ENCODE peak calls at places on chromosomes 11 and 22, in seven cellular contexts. J, Z, A, D, W, T and U are unnamed samples. For H3K4me1, the result is how much of the 10 kb centered on the place peaks cover.

GRCh38 chr11:19919050-19919561 is 206.5 kb downstream of the NAV2 start:
- DNase-seq in T (peak), Z (no peak), J (no peak), W (peak), A (no peak), D (no peak), U (no peak)

GRCh38 chr11:69144719-69145365 is 10.9 kb upstream of the SMIM38 start:
- DNase-seq in W (no peak), Z (no peak), D (no peak), J (no peak), T (no peak), A (no peak), U (no peak)

GRCh38 chr11:65899356-65900124 is 648 bp downstream of the FOSL1 start:
- DNase-seq in D (peak), A (peak), T (peak), J (peak), W (peak), Z (no peak), U (peak)

GRCh38 chr22:42844756-42845155 is 12.3 kb downstream of the ARFGAP3 start:
- DNase-seq in D (no peak), A (no peak), J (no peak), T (no peak), W (peak), Z (no peak), U (peak)

GRCh38 chr11:82930229-82930628 is 28.7 kb downstream of the DDIAS start:
- DNase-seq in Z (no peak), J (no peak), W (no peak), T (no peak), D (no peak), A (no peak), U (no peak)

GRCh38 chr11:111585371-111585770 is 16.9 kb upstream of the SIK2 start:
- DNase-seq in D (no peak), J (no peak), A (no peak), Z (no peak), T (peak), W (no peak), U (no peak)

GRCh38 chr11:113389288-113389687 is 1.7 kb downstream of the ANKK1 start:
- DNase-seq in Z (no peak), A (no peak), W (no peak), T (no peak), D (no peak), J (no peak), U (no peak)

GRCh38 chr22:20319745-20320658 is at the start of gene DGCR6L:
- DNase-seq in D (peak), T (peak), W (peak), J (peak), A (peak), Z (peak), U (peak)

GRCh38 chr11:65780770-65781151 is at the start of gene AP5B1:
- DNase-seq in T (no peak), A (peak), J (peak), Z (no peak), W (peak), D (peak), U (peak)

GRCh38 chr11:6755303-6755952 is 16.3 kb downstream of the OR2AG2 start:
- DNase-seq in T (no peak), W (peak), Z (peak), D (peak), J (no peak), A (peak), U (peak)

GRCh38 chr22:20062766-20063083 is 17.3 kb upstream of the DGCR8 start:
- DNase-seq in J (no peak), Z (no peak), T (no peak), A (no peak), W (no peak), D (no peak), U (no peak)

GRCh38 chr11:61345170-61345610 is 12.2 kb downstream of the TKFC start:
- DNase-seq in A (no peak), J (no peak), D (no peak), T (no peak), W (no peak), Z (no peak), U (no peak)

GRCh38 chr11:69642549-69642912 is 1.6 kb downstream of the CCND1 start:
- DNase-seq in T (no peak), J (peak), A (no peak), Z (no peak), D (peak), W (no peak), U (peak)

GRCh38 chr22:27218012-27218483 is 560.7 kb downstream of the MIAT start:
- DNase-seq in Z (no peak), J (no peak), T (no peak), D (no peak), W (peak), A (no peak), U (no peak)

GRCh38 chr11:121466063-121466794 is 13.5 kb upstream of the SORL1-AS1 start:
- DNase-seq in J (peak), A (peak), T (peak), D (peak), W (peak), Z (peak), U (peak)

GRCh38 chr11:122745111-122745510 is 89.6 kb downstream of the UBASH3B start:
- DNase-seq in W (no peak), A (no peak), T (no peak), D (no peak), J (no peak), Z (no peak), U (no peak)

GRCh38 chr22:38755911-38756532 is at the start of gene SUN2:
- DNase-seq in J (peak), Z (peak), D (peak), A (peak), W (peak), T (peak), U (peak)

GRCh38 chr22:37999640-38000272 is 15.4 kb upstream of the SOX10 start:
- DNase-seq in D (no peak), T (no peak), J (no peak), Z (no peak), W (no peak), A (no peak), U (peak)

GRCh38 chr11:61980783-61981541 is 13.5 kb upstream of the FTH1 start:
- DNase-seq in Z (no peak), J (no peak), W (no peak), A (peak), D (no peak), T (peak), U (peak)

GRCh38 chr11:19913236-19913892 is 200.7 kb downstream of the NAV2 start:
- DNase-seq in W (no peak), A (peak), J (no peak), T (no peak), D (no peak), Z (no peak), U (peak)

GRCh38 chr22:46052331-46052771 is 75.4 kb upstream of the WNT7B start:
- DNase-seq in Z (no peak), D (no peak), W (no peak), J (peak), T (peak), A (no peak), U (no peak)

GRCh38 chr22:47288640-47289039 is 526.2 kb downstream of the TBC1D22A start:
- DNase-seq in T (no peak), A (no peak), Z (no peak), W (no peak), J (no peak), D (no peak), U (no peak)

GRCh38 chr11:16902182-16902581 is 112.0 kb downstream of the PLEKHA7 start:
- DNase-seq in A (no peak), T (no peak), D (no peak), J (no peak), W (no peak), Z (no peak), U (peak)

GRCh38 chr11:104946907-104947306 is 21.5 kb downstream of the CASP4 start:
- DNase-seq in T (no peak), J (no peak), D (no peak), A (peak), Z (peak), W (peak), U (peak)

GRCh38 chr11:848988-849824 is 6.6 kb downstream of the TSPAN4 start:
- DNase-seq in J (no peak), T (no peak), Z (no peak), D (peak), A (no peak), W (no peak), U (no peak)

GRCh38 chr22:41352058-41352457 is 29.7 kb upstream of the TEF start:
- DNase-seq in A (no peak), D (no peak), J (no peak), Z (no peak), W (peak), T (no peak), U (no peak)

GRCh38 chr11:1029686-1030085 is 6.8 kb downstream of the MUC6 start:
- DNase-seq in W (peak), D (no peak), A (no peak), Z (no peak), J (no peak), T (no peak), U (no peak)

GRCh38 chr11:93842461-93842860 is 8.0 kb downstream of the VSTM5 start:
- DNase-seq in A (no peak), D (peak), T (peak), J (no peak), W (peak), Z (no peak), U (peak)

DNA sequence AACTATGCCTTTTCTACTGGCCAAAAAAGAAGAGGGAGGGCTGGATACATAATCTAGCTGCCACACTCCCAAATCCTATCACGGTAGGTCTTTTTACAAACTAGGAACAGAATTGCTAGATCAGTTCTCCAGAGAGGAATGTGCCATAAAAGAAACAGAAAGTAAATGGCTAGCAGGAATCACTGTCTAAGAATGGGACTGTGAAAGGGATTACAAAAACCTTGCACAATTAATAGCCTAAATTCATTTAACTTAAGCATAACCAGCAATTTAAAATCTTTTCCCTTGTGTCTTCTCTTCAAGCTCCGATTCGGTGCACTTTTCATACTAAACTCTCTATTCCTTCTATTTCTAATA is 35.1 kb downstream of the APOL5 start:
- DNase-seq in Z (no peak), T (no peak), W (no peak), D (no peak), A (no peak), J (no peak), U (no peak)
- H3K4me1 ChIP-seq in Z (under half), T (under half), W (under half), D (under half), A (under half), J (under half), U (under half)

GRCh38 chr11:63536669-63537292 is at the start of gene PLAAT4:
- DNase-seq in T (peak), A (peak), Z (peak), D (no peak), W (no peak), J (no peak), U (peak)
- H3K4me1 ChIP-seq in T (under half), A (under half), Z (under half), D (under half), W (under half), J (under half), U (under half)

DNA sequence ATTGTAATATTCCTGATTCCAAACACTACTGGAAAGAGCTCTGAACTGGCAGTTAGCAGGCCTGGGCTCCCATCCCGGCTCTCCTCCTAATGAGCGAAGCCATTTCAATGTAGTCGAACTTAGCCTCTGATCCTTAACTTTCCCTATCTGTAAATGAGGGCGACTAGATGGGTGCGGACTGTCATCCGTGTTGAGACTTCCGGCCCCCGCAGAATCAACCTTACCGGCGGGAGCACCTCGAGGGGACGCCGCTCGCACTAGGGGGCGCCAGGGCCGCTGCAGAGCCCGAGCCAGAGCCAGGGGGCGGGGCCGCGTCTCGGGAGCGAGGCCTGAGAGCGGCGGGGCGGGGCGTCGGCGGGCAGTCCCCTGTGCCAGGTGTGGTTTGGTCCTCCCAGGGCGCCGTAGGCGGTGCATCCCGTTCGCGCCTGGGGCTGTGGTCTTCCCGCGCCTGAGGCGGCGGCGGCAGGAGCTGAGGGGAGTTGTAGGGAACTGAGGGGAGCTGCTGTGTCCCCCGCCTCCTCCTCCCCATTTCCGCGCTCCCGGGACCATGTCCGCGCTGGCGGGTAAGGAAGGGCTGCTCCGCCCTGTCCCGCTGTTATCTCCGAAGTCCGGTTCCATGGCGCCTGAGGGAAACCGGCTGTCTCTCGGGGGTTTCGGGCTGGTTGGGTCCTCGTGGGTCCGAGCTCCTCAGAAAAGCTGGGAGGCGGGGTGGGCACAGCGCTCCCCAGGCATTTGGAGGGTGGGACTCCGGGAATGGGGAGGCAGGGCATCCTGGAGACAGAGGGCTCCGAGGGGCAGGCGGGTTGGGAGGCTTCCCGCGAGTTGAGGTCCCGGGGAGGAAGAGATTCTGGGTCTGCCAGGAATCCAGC is at the start of gene LIMK2:
- DNase-seq in Z (peak), T (peak), D (peak), J (peak), W (peak), A (peak), U (peak)
- H3K4me1 ChIP-seq in Z (under half), T (under half), D (under half), J (under half), W (under half), A (half or more), U (under half)

DNA sequence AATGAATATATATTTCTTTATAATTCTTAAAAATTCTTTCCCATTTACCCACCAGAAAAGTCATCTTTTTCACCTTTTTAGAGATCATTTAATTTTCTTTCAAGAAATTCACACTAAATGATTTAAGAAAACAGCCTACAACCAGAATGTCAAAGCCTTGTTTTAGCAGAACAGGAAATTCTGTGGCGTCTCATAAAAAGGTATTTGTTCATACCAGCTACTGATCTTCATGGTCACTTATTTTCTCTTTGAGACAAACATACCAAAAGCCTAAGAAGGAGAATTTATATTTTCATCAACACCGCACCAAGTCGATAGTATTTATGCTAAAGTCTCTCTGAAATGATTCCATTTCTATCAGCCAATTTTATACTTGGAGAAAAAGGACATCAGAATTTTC is 105.3 kb downstream of the ETS1 start:
- DNase-seq in D (no peak), J (no peak), W (no peak), A (no peak), T (no peak), Z (no peak), U (no peak)
- H3K4me1 ChIP-seq in D (under half), J (under half), W (under half), A (under half), T (under half), Z (half or more), U (under half)

DNA sequence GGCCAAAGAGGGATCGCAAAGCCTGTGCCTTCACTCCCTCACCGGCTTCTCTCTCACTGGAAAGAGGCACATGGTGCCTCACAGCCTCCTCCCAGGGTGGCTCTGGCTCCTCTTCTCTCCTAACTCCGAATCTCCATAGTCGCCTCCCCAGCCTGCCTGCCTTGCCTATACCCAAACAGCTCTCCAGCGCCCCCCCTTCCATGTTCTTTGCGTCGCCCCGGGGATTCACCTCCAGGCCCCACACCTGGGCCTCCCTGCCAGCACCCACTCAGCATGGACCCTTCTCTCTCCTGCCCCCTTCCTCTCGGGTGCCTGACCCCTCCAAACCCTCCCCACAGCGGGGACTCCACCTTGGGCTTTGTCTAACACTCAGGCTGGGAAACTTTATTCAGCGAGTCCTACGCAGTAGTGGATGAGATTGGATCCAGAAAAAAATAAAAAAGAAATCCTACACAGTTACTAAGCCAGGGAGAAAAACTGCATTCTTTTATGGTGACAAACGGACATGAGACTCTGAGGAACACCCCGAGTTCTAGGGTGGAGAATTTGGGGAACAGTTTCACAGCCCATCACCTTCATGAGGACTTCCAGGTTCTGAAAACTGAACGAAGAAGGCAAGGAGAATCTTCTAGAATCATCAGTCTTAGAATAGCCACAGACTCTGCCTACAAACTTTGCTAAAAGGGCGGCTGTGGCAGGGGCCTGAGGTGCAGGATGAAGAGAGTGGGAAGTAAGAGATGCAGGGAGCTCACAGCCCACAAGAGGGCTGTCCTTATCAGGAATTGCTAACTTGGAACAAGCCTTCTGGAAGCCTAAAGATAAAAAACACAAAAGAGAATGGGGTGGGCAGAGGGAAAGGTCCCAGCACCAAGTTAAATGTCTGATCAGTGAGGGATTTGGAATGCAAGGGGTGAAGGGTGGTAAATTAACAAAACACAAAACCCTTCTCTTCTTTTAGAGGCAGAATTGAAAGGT is 5.3 kb downstream of the PPM1F start:
- DNase-seq in T (no peak), Z (no peak), J (no peak), D (peak), A (peak), W (peak), U (no peak)
- H3K4me1 ChIP-seq in T (under half), Z (under half), J (under half), D (under half), A (under half), W (under half), U (under half)

GRCh38 chr11:3879216-3879966 is 23.9 kb downstream of the STIM1 start:
- DNase-seq in W (no peak), Z (no peak), D (no peak), A (no peak), J (no peak), T (no peak), U (peak)

GRCh38 chr11:3878036-3878584 is 22.6 kb downstream of the STIM1 start:
- DNase-seq in A (no peak), W (no peak), D (no peak), T (no peak), J (no peak), Z (no peak), U (no peak)

GRCh38 chr11:3879967-3880542 is 24.6 kb downstream of the STIM1 start:
- DNase-seq in Z (no peak), A (peak), J (no peak), T (no peak), W (peak), D (no peak), U (peak)

GRCh38 chr11:3882671-3883070 is 27.2 kb downstream of the STIM1 start:
- DNase-seq in T (no peak), A (no peak), D (no peak), J (no peak), Z (no peak), W (no peak), U (no peak)

GRCh38 chr11:3880724-3881123 is 25.3 kb downstream of the STIM1 start:
- DNase-seq in D (no peak), Z (no peak), A (peak), T (no peak), J (no peak), W (peak), U (no peak)
- H3K4me1 ChIP-seq in D (under half), Z (under half), A (half or more), T (under half), J (under half), W (under half), U (under half)

GRCh38 chr11:2697871-2698270 is 1.9 kb downstream of the KCNQ1OT1 start:
- DNase-seq in Z (no peak), T (peak), A (no peak), D (no peak), J (no peak), W (no peak), U (no peak)
- H3K4me1 ChIP-seq in Z (under half), T (under half), A (half or more), D (under half), J (under half), W (under half), U (under half)